ENCODE peak calls at places on chromosome 16, in four cellular contexts. P is HepG2, S is GM12878, D is IMR-90. E is an unnamed sample.

GRCh38 chr16:85169333-85170065 is 57.2 kb upstream of the CIBAR2 start:
- DNase-seq in P (no peak), S (no peak), D (no peak), E (peak; percentile 53)

GRCh38 chr16:74521691-74522090 is 85.2 kb downstream of the GLG1 start:
- DNase-seq in P (no peak), S (no peak), D (peak; percentile 35), E (no peak)

GRCh38 chr16:6300523-6300922 is 1032.1 kb upstream of the RBFOX1 start:
- DNase-seq in P (no peak), S (no peak), D (no peak), E (no peak)

GRCh38 chr16:48687421-48688038 is 77.5 kb upstream of the N4BP1 start:
- DNase-seq in P (peak; percentile 84), S (peak; percentile 13), D (peak; percentile 67), E (peak; percentile 74)

GRCh38 chr16:21626659-21627277 is 25.6 kb downstream of the IGSF6 start:
- DNase-seq in P (peak; percentile 83), S (no peak), D (peak; percentile 88), E (no peak)

GRCh38 chr16:67720236-67720635 is 1.1 kb upstream of the GFOD2 start:
- DNase-seq in P (no peak), S (no peak), D (no peak), E (no peak)

GRCh38 chr16:10180771-10181163 is 1.5 kb downstream of the GRIN2A start:
- DNase-seq in P (peak; percentile 57), S (no peak), D (no peak), E (peak; percentile 70)

GRCh38 chr16:85418978-85419491 is 194.1 kb upstream of the GSE1 start:
- DNase-seq in P (no peak), S (no peak), D (no peak), E (no peak)

GRCh38 chr16:58127634-58128033 is 1.5 kb downstream of the CFAP20 start:
- DNase-seq in P (no peak), S (no peak), D (no peak), E (no peak)

GRCh38 chr16:84199861-84200260 is 8.9 kb downstream of the ADAD2 start:
- DNase-seq in P (no peak), S (no peak), D (no peak), E (no peak)

GRCh38 chr16:82650804-82651203 is 24.0 kb downstream of the CDH13 start:
- DNase-seq in P (no peak), S (no peak), D (no peak), E (no peak)

GRCh38 chr16:89855986-89856385 is 17.4 kb upstream of the TCF25 start:
- DNase-seq in P (no peak), S (no peak), D (no peak), E (no peak)

GRCh38 chr16:66523861-66524354 is 26.0 kb downstream of the TK2 start:
- DNase-seq in P (no peak), S (no peak), D (no peak), E (no peak)

DNA sequence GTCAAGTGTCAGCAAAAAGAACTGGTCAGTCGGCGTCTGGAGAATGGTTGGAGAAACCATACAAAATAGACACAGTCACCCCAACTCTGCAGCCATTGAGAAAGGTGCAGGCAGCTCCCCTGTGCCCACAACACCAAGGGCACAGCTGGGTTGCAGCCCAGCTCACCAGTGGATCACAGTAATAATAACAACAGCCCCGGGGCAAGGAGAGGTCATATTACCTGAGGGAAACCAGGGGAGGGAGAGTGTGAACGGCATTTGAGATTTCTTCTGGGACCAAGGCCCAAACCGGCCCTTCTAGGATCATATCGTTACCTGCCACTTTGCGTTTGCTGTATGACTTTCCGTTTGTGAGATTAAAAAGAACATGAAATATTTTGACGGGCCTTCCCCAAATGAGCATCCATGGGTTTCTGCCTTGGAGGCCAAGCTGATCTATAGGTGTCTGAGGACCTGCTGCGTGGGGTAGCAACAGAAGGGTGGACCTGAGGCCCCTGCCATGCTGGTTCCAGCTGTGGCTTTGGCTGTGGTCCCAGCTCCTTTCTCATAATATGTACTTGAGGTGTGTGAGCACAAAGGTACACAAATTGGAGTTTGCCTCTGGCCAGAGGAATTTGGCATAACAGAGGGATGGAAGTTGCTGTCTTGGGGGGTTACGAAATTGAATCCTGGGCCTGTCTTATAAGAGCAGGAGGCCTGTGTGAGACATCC is 154.6 kb downstream of the CMIP start:
- DNase-seq in P (peak; percentile 20), S (no peak), D (no peak), E (no peak)
- TF ChIP-seq BHLHE40 in P (no peak), S (no peak), D (no peak), E (no peak)

GRCh38 chr16:86899757-86900156 is 321.4 kb downstream of the FOXL1 start:
- DNase-seq in P (no peak), S (no peak), D (peak; percentile 67), E (no peak)
- TF ChIP-seq MXI1 in P (no peak), S (no peak), D (no peak), E (no peak)

GRCh38 chr16:30637952-30638351 is 12.8 kb upstream of the PRR14 start:
- DNase-seq in P (peak; percentile 75), S (no peak), D (peak; percentile 51), E (peak; percentile 72)
- TF ChIP-seq BHLHE40 in P (no peak), S (no peak), D (no peak), E (no peak)

DNA sequence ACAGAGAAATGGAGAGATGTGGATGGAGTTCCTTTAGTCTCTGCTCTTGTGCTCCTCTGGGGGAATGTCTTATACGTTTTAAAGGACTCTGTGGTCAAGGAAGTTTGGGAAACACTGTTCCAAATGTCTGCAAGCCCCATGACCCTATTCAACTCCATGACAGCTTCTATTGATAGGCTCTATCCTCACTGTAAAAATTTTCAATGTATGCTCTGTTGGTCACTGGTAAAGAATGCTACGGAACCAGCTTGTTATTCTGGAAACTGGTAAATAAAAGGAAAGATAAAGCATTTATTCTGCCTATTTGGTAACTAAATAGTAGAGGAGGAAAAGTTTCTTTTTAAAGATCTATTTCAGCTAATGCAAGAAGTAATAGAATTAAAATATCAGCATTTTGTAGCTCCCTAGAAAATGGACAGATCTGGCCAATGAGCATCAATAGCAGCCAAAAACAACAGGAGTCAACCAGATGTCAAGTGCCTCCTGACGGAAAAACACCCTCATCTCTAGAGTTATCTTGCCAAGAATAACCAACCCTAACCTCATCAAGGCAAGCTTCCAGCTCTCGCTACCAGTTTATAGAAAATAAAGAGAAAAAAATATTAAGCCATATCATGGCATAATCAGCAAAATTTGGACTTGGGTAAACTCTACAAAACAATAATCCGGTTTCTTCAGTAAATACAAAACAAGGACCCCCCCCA is 16.1 kb downstream of the GDE1 start:
- DNase-seq in P (no peak), S (no peak), D (peak; percentile 17), E (no peak)
- TF ChIP-seq MXI1 in P (no peak), S (no peak), D (no peak), E (no peak)

GRCh38 chr16:30621765-30622164 is 11.6 kb upstream of the ZNF689 start:
- DNase-seq in P (no peak), S (no peak), D (peak; percentile 7), E (no peak)
- TF ChIP-seq BHLHE40 in P (no peak), S (no peak), D (no peak), E (no peak)

GRCh38 chr16:352547-353403 is at the start of gene AXIN1:
- DNase-seq in P (peak; percentile 93), S (peak; percentile 64), D (peak; percentile 85), E (peak; percentile 90)

GRCh38 chr16:354286-354881 is 1.9 kb upstream of the AXIN1 start:
- DNase-seq in P (no peak), S (no peak), D (no peak), E (no peak)

GRCh38 chr16:353404-354285 is 1.1 kb upstream of the AXIN1 start:
- DNase-seq in P (no peak), S (no peak), D (no peak), E (no peak)

GRCh38 chr16:356756-357155 is 4.2 kb upstream of the AXIN1 start:
- DNase-seq in P (no peak), S (no peak), D (no peak), E (no peak)

DNA sequence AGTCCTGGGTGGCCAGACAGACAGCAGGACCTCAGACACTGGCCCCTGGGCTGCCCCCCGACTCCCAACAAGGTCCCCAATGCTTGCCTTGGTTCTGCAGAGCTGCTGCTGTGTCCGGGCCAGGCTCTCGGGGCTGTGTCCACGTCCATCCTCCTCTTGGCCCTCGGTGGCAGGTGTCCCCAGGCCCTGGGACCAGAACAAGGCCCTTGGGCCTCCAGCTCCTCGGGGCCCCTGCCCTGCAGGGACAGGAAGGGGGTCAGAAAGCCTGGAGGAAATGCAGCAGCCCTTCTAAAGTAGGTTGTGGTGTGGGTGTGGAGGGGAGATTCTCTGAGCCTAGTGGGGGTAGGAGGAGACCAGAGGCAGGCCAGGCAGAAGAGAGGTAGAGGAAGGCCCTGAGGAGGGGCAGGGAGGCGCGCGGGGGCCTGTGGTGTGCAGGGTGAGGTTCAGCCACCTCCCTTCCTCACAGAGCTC is 2.5 kb upstream of the AXIN1 start:
- DNase-seq in P (no peak), S (no peak), D (no peak), E (no peak)
- TF ChIP-seq MXI1 in P (no peak), S (no peak), D (no peak), E (no peak)

GRCh38 chr16:64534180-64534780 is 587.6 kb downstream of the CDH11 start:
- DNase-seq in P (no peak), S (no peak), D (no peak), E (no peak)
- TF ChIP-seq BHLHE40 in P (no peak), S (no peak), D (no peak), E (no peak)

GRCh38 chr16:87002717-87003413 is 314.3 kb downstream of the C16orf95 start:
- DNase-seq in P (no peak), S (no peak), D (peak; percentile 70), E (no peak)
- TF ChIP-seq MXI1 in P (no peak), S (no peak), D (no peak), E (no peak)

DNA sequence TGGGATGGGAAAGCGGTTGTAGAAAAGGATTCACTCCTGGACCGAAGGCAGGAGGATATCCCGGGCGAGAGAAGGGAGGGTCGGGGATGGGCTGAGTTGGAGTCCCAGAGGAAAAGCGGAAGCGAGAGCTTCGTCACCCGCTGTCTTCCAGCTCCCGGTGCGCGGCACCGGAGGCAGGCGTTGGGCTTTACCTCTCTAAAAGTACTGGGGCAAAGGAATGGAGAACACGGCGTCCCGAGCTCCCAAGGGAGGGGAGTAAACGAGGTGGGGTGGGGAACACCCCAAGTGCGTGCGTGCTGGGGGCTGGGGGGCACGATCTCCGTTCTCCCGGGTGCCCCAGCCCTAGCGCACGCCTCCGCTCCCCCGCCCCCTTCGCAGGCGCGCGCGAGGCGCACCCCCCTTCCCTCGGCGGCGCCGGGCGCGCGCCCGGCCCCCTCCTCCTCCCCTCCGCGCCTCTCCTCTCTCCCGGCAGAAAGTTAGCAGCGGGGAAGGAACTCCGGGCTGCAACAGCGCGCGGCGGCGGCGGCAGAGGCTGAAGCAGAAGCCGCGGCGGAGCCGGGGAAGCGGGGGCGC is at the start of gene HS3ST4:
- DNase-seq in P (no peak), S (no peak), D (no peak), E (no peak)
- TF ChIP-seq BHLHE40 in P (no peak), S (no peak), D (no peak), E (no peak)

GRCh38 chr16:78127130-78127529 is 27.7 kb downstream of the WWOX start:
- DNase-seq in P (no peak), S (no peak), D (peak; percentile 33), E (no peak)
- TF ChIP-seq MXI1 in P (no peak), S (no peak), D (no peak), E (no peak)